ENCODE peak calls at places on chromosome 4, in four cellular contexts. Z is IMR-90, Q is A549, R is K562. V is an unnamed sample.

GRCh38 chr4:87354168-87355102 is 31.8 kb upstream of the HSD17B13 start:
- DNase-seq in Z (peak), Q (no peak), R (no peak), V (no peak)

GRCh38 chr4:118904418-118904817 is 15.8 kb downstream of the SYNPO2 start:
- DNase-seq in Z (no peak), Q (no peak), R (no peak), V (no peak)

GRCh38 chr4:7831858-7832257 is 107.8 kb downstream of the AFAP1 start:
- DNase-seq in Z (no peak), Q (no peak), R (no peak), V (no peak)

GRCh38 chr4:142079951-142080350 is 443.6 kb downstream of the IL15 start:
- DNase-seq in Z (no peak), Q (no peak), R (no peak), V (no peak)

GRCh38 chr4:15232725-15233597 is 194.9 kb upstream of the C1QTNF7 start:
- DNase-seq in Z (peak), Q (no peak), R (no peak), V (no peak)

GRCh38 chr4:124907881-124908280 is 195.3 kb upstream of the ANKRD50 start:
- DNase-seq in Z (peak), Q (no peak), R (no peak), V (no peak)

GRCh38 chr4:48877827-48878535 is 28.6 kb downstream of the OCIAD2 start:
- DNase-seq in Z (no peak), Q (no peak), R (no peak), V (no peak)

GRCh38 chr4:89114100-89114499 is 2.8 kb downstream of the TIGD2 start:
- DNase-seq in Z (no peak), Q (no peak), R (no peak), V (peak)

GRCh38 chr4:55407119-55407518 is 11.4 kb downstream of the TMEM165 start:
- DNase-seq in Z (no peak), Q (no peak), R (no peak), V (no peak)

GRCh38 chr4:123750044-123750443 is 353.4 kb downstream of the SPRY1 start:
- DNase-seq in Z (no peak), Q (no peak), R (no peak), V (no peak)

GRCh38 chr4:18203936-18204335 is 182.4 kb upstream of the LCORL start:
- DNase-seq in Z (no peak), Q (no peak), R (no peak), V (no peak)

GRCh38 chr4:10157478-10158354 is 41.1 kb upstream of the WDR1 start:
- DNase-seq in Z (peak), Q (peak), R (peak), V (peak)

GRCh38 chr4:33780952-33781655 is 2463.2 kb downstream of the ARAP2 start:
- DNase-seq in Z (peak), Q (peak), R (no peak), V (no peak)

GRCh38 chr4:181271241-181271640 is 972.0 kb upstream of the TENM3 start:
- DNase-seq in Z (no peak), Q (no peak), R (no peak), V (no peak)

GRCh38 chr4:188262464-188262863 is 123.2 kb downstream of the TRIML1 start:
- DNase-seq in Z (peak), Q (peak), R (no peak), V (no peak)

GRCh38 chr4:76950846-76951321 is 1.3 kb downstream of the SEPTIN11 start:
- DNase-seq in Z (peak), Q (no peak), R (no peak), V (no peak)

DNA sequence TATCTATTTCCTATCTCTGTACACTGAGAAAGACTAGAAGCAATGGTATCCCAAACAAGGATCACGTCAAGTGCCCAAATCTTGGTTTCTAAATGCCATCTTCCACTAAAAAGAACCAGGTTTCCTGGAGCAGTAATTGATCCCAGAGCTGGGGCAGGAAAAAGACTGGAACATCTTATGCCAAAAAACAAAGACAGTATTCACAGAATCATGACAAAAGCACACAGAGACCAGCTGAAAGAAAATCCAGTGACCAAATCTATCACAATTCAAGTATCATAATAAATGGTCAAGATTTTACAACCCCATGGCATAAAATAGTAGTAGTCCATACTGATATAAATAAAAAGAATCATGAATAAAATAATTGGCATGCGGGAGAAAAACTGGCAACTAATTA is 44.9 kb downstream of the CENPC start:
- DNase-seq in Z (no peak), Q (no peak), R (no peak), V (no peak)
- TF ChIP-seq ELK1 in Z (no peak), Q (no peak), R (no peak), V (no peak)

GRCh38 chr4:109294006-109294405 is 8.5 kb downstream of the COL25A1 start:
- DNase-seq in Z (no peak), Q (peak), R (peak), V (no peak)
- TF ChIP-seq ELK1 in Z (no peak), Q (no peak), R (no peak), V (no peak)

GRCh38 chr4:137541866-137542648 is 9.8 kb upstream of the PCDH18 start:
- DNase-seq in Z (no peak), Q (no peak), R (no peak), V (no peak)

GRCh38 chr4:137543198-137543597 is 10.9 kb upstream of the PCDH18 start:
- DNase-seq in Z (no peak), Q (no peak), R (no peak), V (no peak)

GRCh38 chr4:137541181-137541580 is 8.9 kb upstream of the PCDH18 start:
- DNase-seq in Z (no peak), Q (no peak), R (no peak), V (no peak)

GRCh38 chr4:137543650-137544049 is 11.4 kb upstream of the PCDH18 start:
- DNase-seq in Z (no peak), Q (no peak), R (no peak), V (no peak)

DNA sequence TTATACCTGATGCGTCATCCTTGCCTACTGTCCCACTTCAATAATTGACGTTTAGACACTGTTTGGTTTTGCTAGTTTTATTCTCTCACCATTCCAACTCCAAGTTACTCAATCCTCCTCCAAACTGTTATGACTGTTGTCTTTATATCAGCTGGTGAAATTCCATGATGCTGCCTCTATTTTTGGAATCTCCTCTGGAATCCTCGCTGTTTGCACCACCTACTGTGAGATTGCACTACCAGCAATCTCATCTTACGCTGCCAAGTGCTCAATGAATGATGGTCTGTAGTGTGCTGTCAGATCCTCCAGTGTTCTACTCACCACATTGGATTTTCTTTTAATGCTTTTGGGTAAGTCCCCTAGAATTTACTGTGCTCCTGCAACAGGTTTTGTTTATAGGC is 13.2 kb upstream of the PCDH18 start:
- DNase-seq in Z (peak), Q (peak), R (no peak), V (no peak)
- TF ChIP-seq ELK1 in Z (no peak), Q (no peak), R (no peak), V (no peak)

GRCh38 chr4:151169223-151169622 is 69.8 kb downstream of the RPS3A start:
- DNase-seq in Z (peak), Q (no peak), R (no peak), V (no peak)
- TF ChIP-seq ELK1 in Z (no peak), Q (no peak), R (no peak), V (no peak)

GRCh38 chr4:3464911-3465697 is 2.0 kb downstream of the DOK7 start:
- DNase-seq in Z (no peak), Q (no peak), R (no peak), V (no peak)
- TF ChIP-seq ELK1 in Z (no peak), Q (no peak), R (no peak), V (no peak)

GRCh38 chr4:5894266-5894665 is 1.4 kb upstream of the CRMP1 start:
- DNase-seq in Z (no peak), Q (no peak), R (no peak), V (no peak)
- TF ChIP-seq ELK1 in Z (no peak), Q (no peak), R (no peak), V (no peak)

GRCh38 chr4:72348701-72349100 is 220.3 kb downstream of the ADAMTS3 start:
- DNase-seq in Z (no peak), Q (no peak), R (no peak), V (no peak)
- TF ChIP-seq ELK1 in Z (no peak), Q (no peak), R (no peak), V (no peak)